ENCODE peak calls at places on chromosomes 7 and 10, in nine cellular contexts. One of them, this sample, is unnamed.

GRCh38 chr7:49295136-49295535 is 370.8 kb downstream of the CDC14C start:
- DNase-seq in cardiac muscle cell: peak
- DNase-seq in prostate gland: no peak
- DNase-seq in heart left ventricle: no peak
- DNase-seq in heart right ventricle: no peak
- DNase-seq in CD4-positive, CD25-positive, alpha-beta regulatory T cell: no peak
- DNase-seq in upper lobe of right lung: no peak
- DNase-seq in right lobe of liver: no peak
- DNase-seq in dorsolateral prefrontal cortex: peak
- DNase-seq in this sample: no peak

GRCh38 chr10:133163889-133164815 is 4.1 kb downstream of the KNDC1 start:
- DNase-seq in cardiac muscle cell: no peak
- DNase-seq in prostate gland: no peak
- DNase-seq in heart left ventricle: peak
- DNase-seq in heart right ventricle: no peak
- DNase-seq in CD4-positive, CD25-positive, alpha-beta regulatory T cell: no peak
- DNase-seq in upper lobe of right lung: peak
- DNase-seq in right lobe of liver: no peak
- DNase-seq in dorsolateral prefrontal cortex: no peak
- DNase-seq in this sample: no peak

GRCh38 chr7:125355899-125356298 is 426.3 kb upstream of the POT1 start:
- DNase-seq in cardiac muscle cell: peak
- DNase-seq in prostate gland: no peak
- DNase-seq in heart left ventricle: no peak
- DNase-seq in heart right ventricle: no peak
- DNase-seq in CD4-positive, CD25-positive, alpha-beta regulatory T cell: no peak
- DNase-seq in upper lobe of right lung: no peak
- DNase-seq in right lobe of liver: no peak
- DNase-seq in dorsolateral prefrontal cortex: no peak
- DNase-seq in this sample: no peak

GRCh38 chr7:55140981-55141278 is 122.1 kb downstream of the EGFR start:
- DNase-seq in cardiac muscle cell: no peak
- DNase-seq in prostate gland: peak
- DNase-seq in heart left ventricle: no peak
- DNase-seq in heart right ventricle: no peak
- DNase-seq in CD4-positive, CD25-positive, alpha-beta regulatory T cell: no peak
- DNase-seq in upper lobe of right lung: no peak
- DNase-seq in right lobe of liver: no peak
- DNase-seq in dorsolateral prefrontal cortex: no peak
- DNase-seq in this sample: no peak

GRCh38 chr7:145698526-145699262 is 417.9 kb upstream of the CNTNAP2 start:
- DNase-seq in cardiac muscle cell: no peak
- DNase-seq in prostate gland: no peak
- DNase-seq in heart left ventricle: no peak
- DNase-seq in heart right ventricle: no peak
- DNase-seq in CD4-positive, CD25-positive, alpha-beta regulatory T cell: no peak
- DNase-seq in upper lobe of right lung: no peak
- DNase-seq in right lobe of liver: no peak
- DNase-seq in dorsolateral prefrontal cortex: no peak
- DNase-seq in this sample: no peak

GRCh38 chr10:19816420-19817250 is at the start of gene PLXDC2:
- DNase-seq in cardiac muscle cell: no peak
- DNase-seq in prostate gland: peak
- DNase-seq in heart left ventricle: no peak
- DNase-seq in heart right ventricle: peak
- DNase-seq in CD4-positive, CD25-positive, alpha-beta regulatory T cell: no peak
- DNase-seq in upper lobe of right lung: peak
- DNase-seq in right lobe of liver: peak
- DNase-seq in dorsolateral prefrontal cortex: peak
- DNase-seq in this sample: peak

GRCh38 chr10:112954974-112955735 is 5.1 kb downstream of the TCF7L2 start:
- DNase-seq in cardiac muscle cell: no peak
- DNase-seq in prostate gland: no peak
- DNase-seq in heart left ventricle: no peak
- DNase-seq in heart right ventricle: no peak
- DNase-seq in CD4-positive, CD25-positive, alpha-beta regulatory T cell: no peak
- DNase-seq in upper lobe of right lung: no peak
- DNase-seq in right lobe of liver: no peak
- DNase-seq in dorsolateral prefrontal cortex: no peak
- DNase-seq in this sample: no peak

GRCh38 chr7:44104880-44105771 is 981 bp downstream of the AEBP1 start:
- DNase-seq in cardiac muscle cell: peak
- DNase-seq in prostate gland: no peak
- DNase-seq in heart left ventricle: no peak
- DNase-seq in heart right ventricle: no peak
- DNase-seq in CD4-positive, CD25-positive, alpha-beta regulatory T cell: no peak
- DNase-seq in upper lobe of right lung: no peak
- DNase-seq in right lobe of liver: no peak
- DNase-seq in dorsolateral prefrontal cortex: peak
- DNase-seq in this sample: no peak

GRCh38 chr7:104650991-104651680 is 322.7 kb downstream of the LHFPL3 start:
- DNase-seq in cardiac muscle cell: no peak
- DNase-seq in prostate gland: peak
- DNase-seq in heart left ventricle: no peak
- DNase-seq in heart right ventricle: peak
- DNase-seq in CD4-positive, CD25-positive, alpha-beta regulatory T cell: no peak
- DNase-seq in upper lobe of right lung: no peak
- DNase-seq in right lobe of liver: no peak
- DNase-seq in dorsolateral prefrontal cortex: peak
- DNase-seq in this sample: no peak

GRCh38 chr7:36265720-36266119 is 112.7 kb downstream of the EEPD1 start:
- DNase-seq in cardiac muscle cell: peak
- DNase-seq in prostate gland: peak
- DNase-seq in heart left ventricle: no peak
- DNase-seq in heart right ventricle: no peak
- DNase-seq in CD4-positive, CD25-positive, alpha-beta regulatory T cell: no peak
- DNase-seq in upper lobe of right lung: no peak
- DNase-seq in right lobe of liver: no peak
- DNase-seq in dorsolateral prefrontal cortex: no peak
- DNase-seq in this sample: no peak

GRCh38 chr10:33134011-33134751 is 176.2 kb upstream of the ITGB1 start:
- DNase-seq in cardiac muscle cell: peak
- DNase-seq in prostate gland: peak
- DNase-seq in heart left ventricle: no peak
- DNase-seq in heart right ventricle: no peak
- DNase-seq in CD4-positive, CD25-positive, alpha-beta regulatory T cell: peak
- DNase-seq in upper lobe of right lung: peak
- DNase-seq in right lobe of liver: peak
- DNase-seq in dorsolateral prefrontal cortex: no peak
- DNase-seq in this sample: peak

GRCh38 chr7:101550641-101551531 is 78.2 kb downstream of the MYL10 start:
- DNase-seq in cardiac muscle cell: peak
- DNase-seq in prostate gland: no peak
- DNase-seq in heart left ventricle: peak
- DNase-seq in heart right ventricle: no peak
- DNase-seq in CD4-positive, CD25-positive, alpha-beta regulatory T cell: no peak
- DNase-seq in upper lobe of right lung: peak
- DNase-seq in right lobe of liver: no peak
- DNase-seq in dorsolateral prefrontal cortex: no peak
- DNase-seq in this sample: no peak

GRCh38 chr7:144632724-144633123 is 203.1 kb downstream of the TPK1 start:
- DNase-seq in cardiac muscle cell: no peak
- DNase-seq in prostate gland: no peak
- DNase-seq in heart left ventricle: no peak
- DNase-seq in heart right ventricle: no peak
- DNase-seq in CD4-positive, CD25-positive, alpha-beta regulatory T cell: no peak
- DNase-seq in upper lobe of right lung: no peak
- DNase-seq in right lobe of liver: no peak
- DNase-seq in dorsolateral prefrontal cortex: no peak
- DNase-seq in this sample: no peak

GRCh38 chr10:98020784-98021183 is 9.6 kb downstream of the CRTAC1 start:
- DNase-seq in cardiac muscle cell: no peak
- DNase-seq in prostate gland: no peak
- DNase-seq in heart left ventricle: no peak
- DNase-seq in heart right ventricle: no peak
- DNase-seq in CD4-positive, CD25-positive, alpha-beta regulatory T cell: no peak
- DNase-seq in upper lobe of right lung: no peak
- DNase-seq in right lobe of liver: no peak
- DNase-seq in dorsolateral prefrontal cortex: no peak
- DNase-seq in this sample: no peak

GRCh38 chr10:111836586-111836985 is 347.0 kb downstream of the GPAM start:
- DNase-seq in cardiac muscle cell: no peak
- DNase-seq in prostate gland: no peak
- DNase-seq in heart left ventricle: no peak
- DNase-seq in heart right ventricle: no peak
- DNase-seq in CD4-positive, CD25-positive, alpha-beta regulatory T cell: no peak
- DNase-seq in upper lobe of right lung: no peak
- DNase-seq in right lobe of liver: no peak
- DNase-seq in dorsolateral prefrontal cortex: no peak
- DNase-seq in this sample: no peak
- H3K27ac ChIP-seq in cardiac muscle cell: no peak
- H3K27ac ChIP-seq in prostate gland: no peak
- H3K27ac ChIP-seq in heart left ventricle: no peak
- H3K27ac ChIP-seq in heart right ventricle: no peak
- H3K27ac ChIP-seq in CD4-positive, CD25-positive, alpha-beta regulatory T cell: no peak
- H3K27ac ChIP-seq in upper lobe of right lung: no peak
- H3K27ac ChIP-seq in right lobe of liver: no peak
- H3K27ac ChIP-seq in dorsolateral prefrontal cortex: no peak
- H3K27ac ChIP-seq in this sample: no peak

DNA sequence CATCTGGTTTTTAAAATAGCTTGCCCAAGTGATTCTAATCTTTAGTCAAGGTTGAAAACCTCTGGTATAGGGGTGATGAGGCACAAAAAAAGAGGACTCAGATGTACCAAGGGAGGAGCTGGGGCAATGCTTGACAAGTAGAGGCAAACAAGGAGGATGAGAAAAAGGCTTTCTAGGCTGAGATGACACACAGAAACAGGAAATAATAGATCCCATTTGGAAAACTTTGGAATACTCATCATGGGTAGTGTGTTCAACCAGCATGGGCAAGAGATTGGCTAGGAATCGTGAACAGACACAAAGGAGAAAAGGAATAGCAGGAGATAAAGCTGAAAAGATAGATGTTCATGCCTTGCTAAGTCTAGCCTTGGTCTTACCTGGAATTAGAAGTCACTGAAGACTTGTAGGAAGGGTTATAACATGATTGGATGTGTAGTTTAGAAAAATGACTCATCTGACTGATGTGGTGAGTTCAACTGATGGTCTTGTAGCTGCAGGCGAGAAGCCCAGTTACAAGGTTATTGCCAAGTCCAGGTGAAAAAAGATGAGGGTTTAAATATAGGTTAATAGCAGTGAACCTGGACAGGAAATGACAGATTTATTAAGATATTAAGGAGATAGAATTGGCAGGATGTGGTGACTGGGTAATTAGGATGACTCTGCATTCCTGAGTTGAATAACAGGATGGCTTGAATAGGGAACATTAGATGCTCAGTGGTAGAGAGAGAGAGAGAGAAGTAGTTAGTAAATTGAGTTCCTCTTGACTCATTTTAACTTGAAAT is 214.0 kb upstream of the LRGUK start:
- DNase-seq in cardiac muscle cell: no peak
- DNase-seq in prostate gland: no peak
- DNase-seq in heart left ventricle: no peak
- DNase-seq in heart right ventricle: no peak
- DNase-seq in CD4-positive, CD25-positive, alpha-beta regulatory T cell: peak
- DNase-seq in upper lobe of right lung: no peak
- DNase-seq in right lobe of liver: no peak
- DNase-seq in dorsolateral prefrontal cortex: no peak
- DNase-seq in this sample: no peak
- H3K27ac ChIP-seq in cardiac muscle cell: no peak
- H3K27ac ChIP-seq in prostate gland: no peak
- H3K27ac ChIP-seq in heart left ventricle: no peak
- H3K27ac ChIP-seq in heart right ventricle: no peak
- H3K27ac ChIP-seq in CD4-positive, CD25-positive, alpha-beta regulatory T cell: no peak
- H3K27ac ChIP-seq in upper lobe of right lung: no peak
- H3K27ac ChIP-seq in right lobe of liver: no peak
- H3K27ac ChIP-seq in dorsolateral prefrontal cortex: no peak
- H3K27ac ChIP-seq in this sample: no peak

GRCh38 chr7:64665980-64666674 is at the start of gene ZNF107:
- DNase-seq in cardiac muscle cell: peak
- DNase-seq in prostate gland: peak
- DNase-seq in heart left ventricle: peak
- DNase-seq in heart right ventricle: peak
- DNase-seq in CD4-positive, CD25-positive, alpha-beta regulatory T cell: peak
- DNase-seq in upper lobe of right lung: peak
- DNase-seq in right lobe of liver: peak
- DNase-seq in dorsolateral prefrontal cortex: peak
- DNase-seq in this sample: peak
- H3K27ac ChIP-seq in cardiac muscle cell: peak
- H3K27ac ChIP-seq in prostate gland: peak
- H3K27ac ChIP-seq in heart left ventricle: peak
- H3K27ac ChIP-seq in heart right ventricle: peak
- H3K27ac ChIP-seq in CD4-positive, CD25-positive, alpha-beta regulatory T cell: peak
- H3K27ac ChIP-seq in upper lobe of right lung: peak
- H3K27ac ChIP-seq in right lobe of liver: peak
- H3K27ac ChIP-seq in dorsolateral prefrontal cortex: peak
- H3K27ac ChIP-seq in this sample: peak

GRCh38 chr7:87474533-87475358 is 734 bp downstream of the ABCB4 start:
- DNase-seq in cardiac muscle cell: peak
- DNase-seq in prostate gland: no peak
- DNase-seq in heart left ventricle: peak
- DNase-seq in heart right ventricle: no peak
- DNase-seq in CD4-positive, CD25-positive, alpha-beta regulatory T cell: no peak
- DNase-seq in upper lobe of right lung: no peak
- DNase-seq in right lobe of liver: no peak
- DNase-seq in dorsolateral prefrontal cortex: no peak
- DNase-seq in this sample: peak
- H3K27ac ChIP-seq in cardiac muscle cell: peak
- H3K27ac ChIP-seq in prostate gland: no peak
- H3K27ac ChIP-seq in heart left ventricle: peak
- H3K27ac ChIP-seq in heart right ventricle: peak
- H3K27ac ChIP-seq in CD4-positive, CD25-positive, alpha-beta regulatory T cell: no peak
- H3K27ac ChIP-seq in upper lobe of right lung: no peak
- H3K27ac ChIP-seq in right lobe of liver: peak
- H3K27ac ChIP-seq in dorsolateral prefrontal cortex: no peak
- H3K27ac ChIP-seq in this sample: no peak

GRCh38 chr7:354597-355470 is 64.9 kb downstream of the FOXL3 start:
- DNase-seq in cardiac muscle cell: no peak
- DNase-seq in prostate gland: no peak
- DNase-seq in heart left ventricle: no peak
- DNase-seq in heart right ventricle: peak
- DNase-seq in CD4-positive, CD25-positive, alpha-beta regulatory T cell: no peak
- DNase-seq in upper lobe of right lung: no peak
- DNase-seq in right lobe of liver: no peak
- DNase-seq in dorsolateral prefrontal cortex: no peak
- DNase-seq in this sample: no peak

GRCh38 chr7:351256-351655 is 61.3 kb downstream of the FOXL3 start:
- DNase-seq in cardiac muscle cell: no peak
- DNase-seq in prostate gland: no peak
- DNase-seq in heart left ventricle: no peak
- DNase-seq in heart right ventricle: peak
- DNase-seq in CD4-positive, CD25-positive, alpha-beta regulatory T cell: peak
- DNase-seq in upper lobe of right lung: no peak
- DNase-seq in right lobe of liver: no peak
- DNase-seq in dorsolateral prefrontal cortex: no peak
- DNase-seq in this sample: no peak

GRCh38 chr7:348962-349755 is 59.2 kb downstream of the FOXL3 start:
- DNase-seq in cardiac muscle cell: no peak
- DNase-seq in prostate gland: no peak
- DNase-seq in heart left ventricle: no peak
- DNase-seq in heart right ventricle: peak
- DNase-seq in CD4-positive, CD25-positive, alpha-beta regulatory T cell: peak
- DNase-seq in upper lobe of right lung: no peak
- DNase-seq in right lobe of liver: no peak
- DNase-seq in dorsolateral prefrontal cortex: no peak
- DNase-seq in this sample: no peak

GRCh38 chr7:353746-354325 is 63.9 kb downstream of the FOXL3 start:
- DNase-seq in cardiac muscle cell: no peak
- DNase-seq in prostate gland: no peak
- DNase-seq in heart left ventricle: peak
- DNase-seq in heart right ventricle: peak
- DNase-seq in CD4-positive, CD25-positive, alpha-beta regulatory T cell: no peak
- DNase-seq in upper lobe of right lung: no peak
- DNase-seq in right lobe of liver: no peak
- DNase-seq in dorsolateral prefrontal cortex: peak
- DNase-seq in this sample: no peak

GRCh38 chr7:351681-352480 is 61.9 kb downstream of the FOXL3 start:
- DNase-seq in cardiac muscle cell: no peak
- DNase-seq in prostate gland: no peak
- DNase-seq in heart left ventricle: no peak
- DNase-seq in heart right ventricle: peak
- DNase-seq in CD4-positive, CD25-positive, alpha-beta regulatory T cell: peak
- DNase-seq in upper lobe of right lung: no peak
- DNase-seq in right lobe of liver: no peak
- DNase-seq in dorsolateral prefrontal cortex: no peak
- DNase-seq in this sample: no peak
- H3K27ac ChIP-seq in cardiac muscle cell: no peak
- H3K27ac ChIP-seq in prostate gland: no peak
- H3K27ac ChIP-seq in heart left ventricle: no peak
- H3K27ac ChIP-seq in heart right ventricle: no peak
- H3K27ac ChIP-seq in CD4-positive, CD25-positive, alpha-beta regulatory T cell: peak
- H3K27ac ChIP-seq in upper lobe of right lung: peak
- H3K27ac ChIP-seq in right lobe of liver: no peak
- H3K27ac ChIP-seq in dorsolateral prefrontal cortex: no peak
- H3K27ac ChIP-seq in this sample: no peak